ENCODE peak calls at places on chromosomes 1 and 21, in six cellular contexts. One of them, this sample, is unnamed.
A peak's percentile ranks its signal among the peaks of the same experiment; 100 is the strongest.

GRCh38 chr1:224317383-224318045 is 12.5 kb downstream of the NVL start:
- DNase-seq in fibroblast of lung: no peak
- DNase-seq in neural crest cell: no peak
- DNase-seq in heart right ventricle: no peak
- DNase-seq in endodermal cell: no peak
- DNase-seq in GM23248: no peak
- DNase-seq in this sample: no peak

GRCh38 chr1:208043690-208044089 is 132.8 kb upstream of the CD34 start:
- DNase-seq in GM23248: no peak
- DNase-seq in endodermal cell: no peak
- DNase-seq in heart right ventricle: peak; percentile 33
- DNase-seq in fibroblast of lung: no peak
- DNase-seq in neural crest cell: no peak
- DNase-seq in this sample: no peak

GRCh38 chr1:201016943-201017827 is 6.3 kb downstream of the KIF21B start:
- DNase-seq in fibroblast of lung: no peak
- DNase-seq in heart right ventricle: no peak
- DNase-seq in GM23248: no peak
- DNase-seq in endodermal cell: peak; percentile 58
- DNase-seq in neural crest cell: no peak
- DNase-seq in this sample: peak; percentile 39

GRCh38 chr1:61692155-61692783 is 32.7 kb downstream of the TM2D1 start:
- DNase-seq in GM23248: peak; percentile 50
- DNase-seq in heart right ventricle: no peak
- DNase-seq in neural crest cell: no peak
- DNase-seq in endodermal cell: no peak
- DNase-seq in fibroblast of lung: peak; percentile 66
- DNase-seq in this sample: no peak

GRCh38 chr21:25573409-25574206 is 33.7 kb downstream of the MRPL39 start:
- DNase-seq in endodermal cell: no peak
- DNase-seq in heart right ventricle: no peak
- DNase-seq in GM23248: peak; percentile 98
- DNase-seq in neural crest cell: no peak
- DNase-seq in fibroblast of lung: peak; percentile 82
- DNase-seq in this sample: no peak

GRCh38 chr1:226526801-226527595 is 21.6 kb upstream of the STUM start:
- DNase-seq in GM23248: peak; percentile 29
- DNase-seq in heart right ventricle: peak; percentile 40
- DNase-seq in endodermal cell: peak; percentile 92
- DNase-seq in fibroblast of lung: peak; percentile 21
- DNase-seq in neural crest cell: no peak
- DNase-seq in this sample: no peak

GRCh38 chr1:173050865-173051264 is at the start of gene TNFSF18:
- DNase-seq in endodermal cell: no peak
- DNase-seq in heart right ventricle: peak; percentile 40
- DNase-seq in GM23248: no peak
- DNase-seq in neural crest cell: no peak
- DNase-seq in fibroblast of lung: peak; percentile 84
- DNase-seq in this sample: no peak

GRCh38 chr1:117371436-117372151 is 4.3 kb downstream of the MAN1A2 start:
- DNase-seq in fibroblast of lung: no peak
- DNase-seq in neural crest cell: no peak
- DNase-seq in GM23248: peak; percentile 76
- DNase-seq in endodermal cell: no peak
- DNase-seq in heart right ventricle: no peak
- DNase-seq in this sample: no peak

GRCh38 chr21:45339430-45340405 is 52.0 kb upstream of the POFUT2 start:
- DNase-seq in GM23248: no peak
- DNase-seq in heart right ventricle: no peak
- DNase-seq in endodermal cell: no peak
- DNase-seq in neural crest cell: no peak
- DNase-seq in fibroblast of lung: no peak
- DNase-seq in this sample: peak; percentile 8

GRCh38 chr1:48250572-48250971 is 28.1 kb downstream of the SLC5A9 start:
- DNase-seq in heart right ventricle: no peak
- DNase-seq in GM23248: no peak
- DNase-seq in fibroblast of lung: no peak
- DNase-seq in endodermal cell: no peak
- DNase-seq in neural crest cell: no peak
- DNase-seq in this sample: no peak

GRCh38 chr1:16026723-16027484 is 5.1 kb downstream of the CLCNKA start:
- DNase-seq in endodermal cell: peak; percentile 99
- DNase-seq in fibroblast of lung: no peak
- DNase-seq in neural crest cell: peak; percentile 69
- DNase-seq in heart right ventricle: no peak
- DNase-seq in GM23248: peak; percentile 39
- DNase-seq in this sample: no peak

GRCh38 chr1:2489615-2490014 is 13.5 kb downstream of the PLCH2 start:
- DNase-seq in heart right ventricle: no peak
- DNase-seq in fibroblast of lung: no peak
- DNase-seq in GM23248: no peak
- DNase-seq in neural crest cell: no peak
- DNase-seq in endodermal cell: no peak
- DNase-seq in this sample: no peak

GRCh38 chr21:38311765-38312164 is 55.0 kb downstream of the KCNJ15 start:
- DNase-seq in fibroblast of lung: no peak
- DNase-seq in heart right ventricle: no peak
- DNase-seq in neural crest cell: no peak
- DNase-seq in GM23248: peak; percentile 29
- DNase-seq in endodermal cell: no peak
- DNase-seq in this sample: peak; percentile 14

GRCh38 chr1:180194546-180195207 is 35.4 kb upstream of the LHX4 start:
- DNase-seq in endodermal cell: no peak
- DNase-seq in GM23248: no peak
- DNase-seq in fibroblast of lung: no peak
- DNase-seq in heart right ventricle: no peak
- DNase-seq in neural crest cell: no peak
- DNase-seq in this sample: peak; percentile 43